ENCODE peak calls at places on chromosomes 16 and 17, in six cellular contexts. One of them, this sample, is unnamed.
A peak's percentile ranks its signal among the peaks of the same experiment; 100 is the strongest.

GRCh38 chr17:13353590-13353989 is 248.1 kb downstream of the HS3ST3A1 start:
- DNase-seq in stomach: no peak
- DNase-seq in transverse colon: no peak
- DNase-seq in H1: no peak
- DNase-seq in esophagus muscularis mucosa: no peak
- DNase-seq in GM12878: no peak
- DNase-seq in this sample: peak; percentile 64

GRCh38 chr17:55990332-55991006 is 162.8 kb upstream of the ANKFN1 start:
- DNase-seq in stomach: no peak
- DNase-seq in transverse colon: no peak
- DNase-seq in H1: peak; percentile 15
- DNase-seq in esophagus muscularis mucosa: no peak
- DNase-seq in GM12878: no peak
- DNase-seq in this sample: no peak

GRCh38 chr16:2149630-2150417 is 1.4 kb downstream of the RAB26 start:
- DNase-seq in stomach: no peak
- DNase-seq in transverse colon: no peak
- DNase-seq in H1: no peak
- DNase-seq in esophagus muscularis mucosa: no peak
- DNase-seq in GM12878: no peak
- DNase-seq in this sample: no peak

GRCh38 chr16:57238682-57239081 is 6.4 kb upstream of the ARL2BP start:
- DNase-seq in stomach: no peak
- DNase-seq in transverse colon: no peak
- DNase-seq in H1: no peak
- DNase-seq in esophagus muscularis mucosa: no peak
- DNase-seq in GM12878: no peak
- DNase-seq in this sample: no peak

GRCh38 chr17:45052052-45052772 is 780 bp upstream of the DCAKD start:
- DNase-seq in stomach: peak; percentile 53
- DNase-seq in transverse colon: peak; percentile 68
- DNase-seq in H1: no peak
- DNase-seq in esophagus muscularis mucosa: no peak
- DNase-seq in GM12878: no peak
- DNase-seq in this sample: peak; percentile 80

GRCh38 chr16:66127459-66128362 is 238.8 kb upstream of the CDH5 start:
- DNase-seq in stomach: no peak
- DNase-seq in transverse colon: no peak
- DNase-seq in H1: no peak
- DNase-seq in esophagus muscularis mucosa: no peak
- DNase-seq in GM12878: no peak
- DNase-seq in this sample: no peak

GRCh38 chr17:4607261-4607731 is 23.0 kb downstream of the SMTNL2 start:
- DNase-seq in stomach: no peak
- DNase-seq in transverse colon: no peak
- DNase-seq in H1: no peak
- DNase-seq in esophagus muscularis mucosa: no peak
- DNase-seq in GM12878: no peak
- DNase-seq in this sample: no peak

GRCh38 chr16:84484579-84485254 is 19.7 kb downstream of the MEAK7 start:
- DNase-seq in stomach: peak; percentile 64
- DNase-seq in transverse colon: peak; percentile 55
- DNase-seq in H1: no peak
- DNase-seq in esophagus muscularis mucosa: no peak
- DNase-seq in GM12878: no peak
- DNase-seq in this sample: no peak

GRCh38 chr17:3935825-3936355 is 19.6 kb upstream of the P2RX1 start:
- DNase-seq in stomach: no peak
- DNase-seq in transverse colon: no peak
- DNase-seq in H1: no peak
- DNase-seq in esophagus muscularis mucosa: no peak
- DNase-seq in GM12878: no peak
- DNase-seq in this sample: no peak

GRCh38 chr16:87017388-87018012 is 299.7 kb downstream of the C16orf95 start:
- DNase-seq in stomach: no peak
- DNase-seq in transverse colon: no peak
- DNase-seq in H1: no peak
- DNase-seq in esophagus muscularis mucosa: no peak
- DNase-seq in GM12878: no peak
- DNase-seq in this sample: peak; percentile 22

GRCh38 chr16:87931504-87931903 is 4.8 kb downstream of the CA5A start:
- DNase-seq in stomach: no peak
- DNase-seq in transverse colon: no peak
- DNase-seq in H1: no peak
- DNase-seq in esophagus muscularis mucosa: no peak
- DNase-seq in GM12878: no peak
- DNase-seq in this sample: no peak

GRCh38 chr17:49390548-49391324 is 23.9 kb downstream of the PHB1 start:
- DNase-seq in stomach: peak; percentile 58
- DNase-seq in transverse colon: peak; percentile 48
- DNase-seq in H1: no peak
- DNase-seq in esophagus muscularis mucosa: no peak
- DNase-seq in GM12878: no peak
- DNase-seq in this sample: no peak

GRCh38 chr17:76081295-76082210 is 2.6 kb downstream of the ZACN start:
- DNase-seq in stomach: no peak
- DNase-seq in transverse colon: no peak
- DNase-seq in H1: no peak
- DNase-seq in esophagus muscularis mucosa: no peak
- DNase-seq in GM12878: no peak
- DNase-seq in this sample: no peak

GRCh38 chr17:79851461-79851817 is 12.2 kb upstream of the CBX4 start:
- DNase-seq in stomach: peak; percentile 81
- DNase-seq in transverse colon: peak; percentile 76
- DNase-seq in H1: no peak
- DNase-seq in esophagus muscularis mucosa: no peak
- DNase-seq in GM12878: no peak
- DNase-seq in this sample: no peak

GRCh38 chr17:10048951-10049350 is 143.9 kb upstream of the RCVRN start:
- DNase-seq in stomach: no peak
- DNase-seq in transverse colon: no peak
- DNase-seq in H1: no peak
- DNase-seq in esophagus muscularis mucosa: no peak
- DNase-seq in GM12878: no peak
- DNase-seq in this sample: no peak

GRCh38 chr17:46192484-46193245 is 564 bp downstream of the KANSL1 start:
- DNase-seq in stomach: peak; percentile 57
- DNase-seq in transverse colon: peak; percentile 62
- DNase-seq in H1: no peak
- DNase-seq in esophagus muscularis mucosa: no peak
- DNase-seq in GM12878: no peak
- DNase-seq in this sample: peak; percentile 85

GRCh38 chr17:83194761-83195329 is 115.4 kb downstream of the METRNL start:
- DNase-seq in stomach: no peak
- DNase-seq in transverse colon: no peak
- DNase-seq in H1: no peak
- DNase-seq in esophagus muscularis mucosa: no peak
- DNase-seq in GM12878: no peak
- DNase-seq in this sample: peak; percentile 63

GRCh38 chr17:57035971-57036481 is 49.0 kb upstream of the AKAP1 start:
- DNase-seq in stomach: peak; percentile 83
- DNase-seq in transverse colon: peak; percentile 80
- DNase-seq in H1: no peak
- DNase-seq in esophagus muscularis mucosa: no peak
- DNase-seq in GM12878: no peak
- DNase-seq in this sample: no peak

GRCh38 chr16:50631985-50632576 is 49.0 kb downstream of the SNX20 start:
- DNase-seq in stomach: no peak
- DNase-seq in transverse colon: no peak
- DNase-seq in H1: no peak
- DNase-seq in esophagus muscularis mucosa: no peak
- DNase-seq in GM12878: no peak
- DNase-seq in this sample: no peak

GRCh38 chr16:11705311-11705710 is 37.1 kb downstream of the SNN start:
- DNase-seq in stomach: no peak
- DNase-seq in transverse colon: no peak
- DNase-seq in H1: no peak
- DNase-seq in esophagus muscularis mucosa: no peak
- DNase-seq in GM12878: no peak
- DNase-seq in this sample: no peak

GRCh38 chr17:869567-870530 is 87.7 kb downstream of the MRM3 start:
- DNase-seq in stomach: peak; percentile 27
- DNase-seq in transverse colon: no peak
- DNase-seq in H1: no peak
- DNase-seq in esophagus muscularis mucosa: no peak
- DNase-seq in GM12878: no peak
- DNase-seq in this sample: peak; percentile 89
- TF ChIP-seq POLR2AphosphoS5 in stomach: peak; percentile 32
- TF ChIP-seq POLR2AphosphoS5 in transverse colon: no peak
- TF ChIP-seq POLR2AphosphoS5 in H1: no peak
- TF ChIP-seq POLR2AphosphoS5 in esophagus muscularis mucosa: peak; percentile 57
- TF ChIP-seq POLR2AphosphoS5 in GM12878: no peak
- TF ChIP-seq POLR2AphosphoS5 in this sample: peak; percentile 52

DNA sequence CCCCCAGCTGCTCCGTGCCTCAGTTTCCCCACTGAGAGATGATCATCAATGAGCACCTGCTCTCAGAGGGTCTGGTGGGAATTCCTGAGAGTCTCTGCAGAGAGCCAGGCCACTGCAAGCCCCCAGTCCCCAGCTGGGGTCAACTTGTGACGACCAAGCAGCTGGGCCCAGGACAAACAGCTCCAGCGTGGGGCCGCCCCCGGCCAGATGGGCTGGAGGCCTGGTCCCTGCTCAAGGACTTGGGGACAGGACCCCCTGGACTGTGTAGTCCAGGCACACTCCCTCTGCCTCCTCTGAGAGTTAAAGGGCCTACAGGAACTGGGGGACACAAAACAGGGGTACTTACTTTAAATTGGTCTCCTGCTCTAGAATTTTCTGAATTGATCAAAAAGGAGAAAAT is 16.6 kb upstream of the AATK start:
- DNase-seq in stomach: no peak
- DNase-seq in transverse colon: no peak
- DNase-seq in H1: no peak
- DNase-seq in esophagus muscularis mucosa: no peak
- DNase-seq in GM12878: no peak
- DNase-seq in this sample: no peak
- TF ChIP-seq EP300 in stomach: no peak
- TF ChIP-seq EP300 in transverse colon: no peak
- TF ChIP-seq EP300 in H1: no peak
- TF ChIP-seq EP300 in esophagus muscularis mucosa: no peak
- TF ChIP-seq EP300 in GM12878: no peak
- TF ChIP-seq EP300 in this sample: no peak

GRCh38 chr17:80943346-80944145 is 48.1 kb upstream of the CHMP6 start:
- DNase-seq in stomach: no peak
- DNase-seq in transverse colon: no peak
- DNase-seq in H1: no peak
- DNase-seq in esophagus muscularis mucosa: no peak
- DNase-seq in GM12878: no peak
- DNase-seq in this sample: peak; percentile 64

GRCh38 chr17:80941743-80942211 is 49.9 kb upstream of the CHMP6 start:
- DNase-seq in stomach: no peak
- DNase-seq in transverse colon: no peak
- DNase-seq in H1: no peak
- DNase-seq in esophagus muscularis mucosa: no peak
- DNase-seq in GM12878: no peak
- DNase-seq in this sample: peak; percentile 84

GRCh38 chr17:80944326-80944725 is 47.3 kb upstream of the CHMP6 start:
- DNase-seq in stomach: no peak
- DNase-seq in transverse colon: no peak
- DNase-seq in H1: no peak
- DNase-seq in esophagus muscularis mucosa: no peak
- DNase-seq in GM12878: no peak
- DNase-seq in this sample: peak; percentile 60

GRCh38 chr17:80941171-80941570 is 50.5 kb upstream of the CHMP6 start:
- DNase-seq in stomach: no peak
- DNase-seq in transverse colon: no peak
- DNase-seq in H1: no peak
- DNase-seq in esophagus muscularis mucosa: no peak
- DNase-seq in GM12878: no peak
- DNase-seq in this sample: peak; percentile 55

GRCh38 chr17:80942360-80943345 is 49.0 kb upstream of the CHMP6 start:
- DNase-seq in stomach: peak; percentile 76
- DNase-seq in transverse colon: peak; percentile 88
- DNase-seq in H1: no peak
- DNase-seq in esophagus muscularis mucosa: peak; percentile 98
- DNase-seq in GM12878: no peak
- DNase-seq in this sample: peak; percentile 99
- H3K27me3 ChIP-seq in stomach: no peaks in the 10 kb centered on the region
- H3K27me3 ChIP-seq in transverse colon: no peaks in the 10 kb centered on the region
- H3K27me3 ChIP-seq in H1: no peaks in the 10 kb centered on the region
- H3K27me3 ChIP-seq in esophagus muscularis mucosa: no peaks in the 10 kb centered on the region
- H3K27me3 ChIP-seq in GM12878: no peaks in the 10 kb centered on the region
- H3K27me3 ChIP-seq in this sample: no peaks in the 10 kb centered on the region

GRCh38 chr17:81050645-81051625 is 16.0 kb downstream of the BAIAP2 start:
- DNase-seq in stomach: no peak
- DNase-seq in transverse colon: no peak
- DNase-seq in H1: no peak
- DNase-seq in esophagus muscularis mucosa: no peak
- DNase-seq in GM12878: no peak
- DNase-seq in this sample: no peak

GRCh38 chr17:81049372-81049911 is 14.5 kb downstream of the BAIAP2 start:
- DNase-seq in stomach: no peak
- DNase-seq in transverse colon: no peak
- DNase-seq in H1: no peak
- DNase-seq in esophagus muscularis mucosa: no peak
- DNase-seq in GM12878: peak; percentile 17
- DNase-seq in this sample: no peak

GRCh38 chr17:81048827-81049371 is 13.9 kb downstream of the BAIAP2 start:
- DNase-seq in stomach: no peak
- DNase-seq in transverse colon: no peak
- DNase-seq in H1: no peak
- DNase-seq in esophagus muscularis mucosa: no peak
- DNase-seq in GM12878: no peak
- DNase-seq in this sample: no peak

GRCh38 chr17:81052199-81052997 is 17.4 kb downstream of the BAIAP2 start:
- DNase-seq in stomach: no peak
- DNase-seq in transverse colon: no peak
- DNase-seq in H1: no peak
- DNase-seq in esophagus muscularis mucosa: no peak
- DNase-seq in GM12878: no peak
- DNase-seq in this sample: no peak

GRCh38 chr17:81049973-81050551 is 15.1 kb downstream of the BAIAP2 start:
- DNase-seq in stomach: peak; percentile 89
- DNase-seq in transverse colon: peak; percentile 82
- DNase-seq in H1: no peak
- DNase-seq in esophagus muscularis mucosa: no peak
- DNase-seq in GM12878: peak; percentile 21
- DNase-seq in this sample: no peak
- TF ChIP-seq POLR2AphosphoS5 in stomach: peak; percentile 78
- TF ChIP-seq POLR2AphosphoS5 in transverse colon: peak; percentile 54
- TF ChIP-seq POLR2AphosphoS5 in H1: no peak
- TF ChIP-seq POLR2AphosphoS5 in esophagus muscularis mucosa: peak; percentile 38
- TF ChIP-seq POLR2AphosphoS5 in GM12878: no peak
- TF ChIP-seq POLR2AphosphoS5 in this sample: peak; percentile 58

GRCh38 chr17:48335858-48336500 is 94.0 kb downstream of the SKAP1 start:
- DNase-seq in stomach: no peak
- DNase-seq in transverse colon: no peak
- DNase-seq in H1: no peak
- DNase-seq in esophagus muscularis mucosa: no peak
- DNase-seq in GM12878: peak; percentile 37
- DNase-seq in this sample: no peak

GRCh38 chr17:48330877-48331276 is 99.1 kb downstream of the SKAP1 start:
- DNase-seq in stomach: no peak
- DNase-seq in transverse colon: no peak
- DNase-seq in H1: no peak
- DNase-seq in esophagus muscularis mucosa: no peak
- DNase-seq in GM12878: no peak
- DNase-seq in this sample: no peak

GRCh38 chr17:48330386-48330785 is 99.6 kb downstream of the SKAP1 start:
- DNase-seq in stomach: no peak
- DNase-seq in transverse colon: no peak
- DNase-seq in H1: no peak
- DNase-seq in esophagus muscularis mucosa: no peak
- DNase-seq in GM12878: no peak
- DNase-seq in this sample: no peak

GRCh38 chr17:48335168-48335567 is 94.8 kb downstream of the SKAP1 start:
- DNase-seq in stomach: no peak
- DNase-seq in transverse colon: no peak
- DNase-seq in H1: no peak
- DNase-seq in esophagus muscularis mucosa: no peak
- DNase-seq in GM12878: no peak
- DNase-seq in this sample: no peak

GRCh38 chr17:48333034-48333491 is 97.0 kb downstream of the SKAP1 start:
- DNase-seq in stomach: no peak
- DNase-seq in transverse colon: no peak
- DNase-seq in H1: no peak
- DNase-seq in esophagus muscularis mucosa: no peak
- DNase-seq in GM12878: no peak
- DNase-seq in this sample: no peak
- TF ChIP-seq EP300 in stomach: no peak
- TF ChIP-seq EP300 in transverse colon: no peak
- TF ChIP-seq EP300 in H1: no peak
- TF ChIP-seq EP300 in esophagus muscularis mucosa: no peak
- TF ChIP-seq EP300 in GM12878: no peak
- TF ChIP-seq EP300 in this sample: no peak

This sample was measured in sigmoid colon.